ENCODE peak calls at places on chromosomes 4 and X, in nine cellular contexts. A, I, W, B, V, C, Q, L and G are unnamed samples.

GRCh38 chr4:71472946-71473345 is 134.1 kb downstream of the SLC4A4 start:
- DNase-seq in A (peak; percentile 89), I (no peak), L (no peak), C (no peak), Q (no peak), B (peak; percentile 65), W (peak; percentile 85), V (no peak), G (peak; percentile 65)

GRCh38 chr4:159002950-159003349 is 99.9 kb upstream of the RAPGEF2 start:
- DNase-seq in A (peak; percentile 79), B (peak; percentile 34), W (peak; percentile 53), V (no peak), C (no peak), I (peak; percentile 23), L (no peak), Q (no peak), G (peak; percentile 66)

GRCh38 chr4:154416183-154416543 is 75.4 kb downstream of the DCHS2 start:
- DNase-seq in L (no peak), V (peak; percentile 58), C (peak; percentile 1), W (peak; percentile 1), B (no peak), I (peak; percentile 21), Q (no peak), A (no peak), G (no peak)

GRCh38 chr4:38948551-38948950 is 80.9 kb downstream of the FAM114A1 start:
- DNase-seq in Q (no peak), L (no peak), W (peak; percentile 89), B (peak; percentile 85), I (no peak), V (no peak), A (peak; percentile 95), C (peak; percentile 69), G (peak; percentile 86)

GRCh38 chr4:8674311-8674885 is 81.8 kb downstream of the CPZ start:
- DNase-seq in I (no peak), Q (no peak), V (no peak), L (no peak), W (no peak), A (no peak), C (no peak), B (no peak), G (no peak)

GRCh38 chr4:140884431-140885058 is 128.4 kb upstream of the TBC1D9 start:
- DNase-seq in C (peak; percentile 64), L (no peak), V (peak; percentile 44), B (peak; percentile 34), A (peak; percentile 80), I (peak; percentile 70), W (peak; percentile 68), Q (no peak), G (peak; percentile 65)

GRCh38 chr4:7788193-7788592 is 151.5 kb downstream of the AFAP1 start:
- DNase-seq in A (no peak), C (no peak), B (no peak), W (no peak), I (no peak), L (no peak), Q (no peak), V (no peak), G (no peak)

GRCh38 chr4:6767725-6768538 is 14.6 kb upstream of the KIAA0232 start:
- DNase-seq in I (no peak), V (no peak), Q (no peak), W (no peak), B (no peak), L (no peak), C (peak; percentile 47), A (no peak), G (no peak)

GRCh38 chrX:108590496-108590895 is 145.9 kb downstream of the IRS4 start:
- DNase-seq in A (peak; percentile 8), L (no peak), C (peak; percentile 3), V (no peak), Q (no peak), W (peak; percentile 8), B (no peak), I (no peak), G (no peak)

GRCh38 chrX:105190252-105190853 is 30.1 kb downstream of the TEX13A start:
- DNase-seq in C (peak; percentile 2), B (no peak), V (peak; percentile 30), L (peak; percentile 1), I (peak; percentile 31), W (peak; percentile 1), A (peak; percentile 6), Q (no peak), G (peak; percentile 40)